ENCODE peak calls at places on chromosomes 12 and 14, in four cellular contexts. Z, A, X and N are unnamed samples.

GRCh38 chr14:68979722-68980552 is 835 bp upstream of the ACTN1 start:
- DNase-seq in Z (peak), A (no peak), X (no peak), N (peak)

GRCh38 chr12:94707892-94708291 is 57.5 kb upstream of the TMCC3 start:
- DNase-seq in Z (no peak), A (no peak), X (no peak), N (no peak)

GRCh38 chr12:116707751-116708150 is 30.1 kb downstream of the SPRING1 start:
- DNase-seq in X (no peak), Z (no peak), A (no peak), N (no peak)

GRCh38 chr14:104465482-104466390 is 113.8 kb upstream of the C14orf180 start:
- DNase-seq in A (no peak), Z (no peak), X (no peak), N (no peak)

GRCh38 chr12:65813983-65814382 is 10.3 kb upstream of the HMGA2 start:
- DNase-seq in A (no peak), Z (no peak), X (no peak), N (no peak)

GRCh38 chr14:77053046-77053841 is 24.7 kb upstream of the IRF2BPL start:
- DNase-seq in Z (peak), X (peak), A (no peak), N (peak)

GRCh38 chr12:93100610-93101009 is 171.5 kb upstream of the EEA1 start:
- DNase-seq in A (no peak), X (no peak), Z (no peak), N (no peak)

GRCh38 chr12:15227004-15227679 is 5.9 kb upstream of the RERG start:
- DNase-seq in A (no peak), X (peak), Z (no peak), N (peak)

GRCh38 chr14:73634333-73634833 is 10.4 kb upstream of the DNAL1 start:
- DNase-seq in X (no peak), Z (no peak), A (no peak), N (no peak)

GRCh38 chr12:51820721-51821422 is 27.6 kb downstream of the FIGNL2 start:
- DNase-seq in A (no peak), X (no peak), Z (no peak), N (peak)

GRCh38 chr12:83850531-83850930 is 1062.1 kb downstream of the SLC6A15 start:
- DNase-seq in X (no peak), A (no peak), Z (no peak), N (no peak)

GRCh38 chr12:58703911-58704310 is 216.4 kb downstream of the LRIG3 start:
- DNase-seq in A (no peak), X (no peak), Z (no peak), N (no peak)

GRCh38 chr12:97464241-97465011 is 1.8 kb downstream of the RMST start:
- DNase-seq in A (no peak), X (no peak), Z (no peak), N (no peak)

GRCh38 chr14:100192250-100192671 is 32.8 kb upstream of the DEGS2 start:
- DNase-seq in X (no peak), A (no peak), Z (peak), N (no peak)

GRCh38 chr14:57983235-57983634 is 117.3 kb upstream of the SLC35F4 start:
- DNase-seq in Z (no peak), A (no peak), X (no peak), N (no peak)

GRCh38 chr12:47353508-47353907 is 273.7 kb upstream of the AMIGO2 start:
- DNase-seq in A (no peak), X (no peak), Z (no peak), N (no peak)

GRCh38 chr14:51210594-51210993 is 29.5 kb upstream of the TMX1 start:
- DNase-seq in Z (no peak), A (no peak), X (no peak), N (no peak)

GRCh38 chr12:39692258-39692853 is 72.8 kb upstream of the ABCD2 start:
- DNase-seq in A (no peak), Z (no peak), X (no peak), N (no peak)

GRCh38 chr12:122963928-122964240 is 2.4 kb downstream of the ABCB9 start:
- DNase-seq in X (no peak), Z (no peak), A (no peak), N (no peak)

GRCh38 chr14:77245820-77246219 is 25.2 kb downstream of the NGB start:
- DNase-seq in Z (no peak), X (no peak), A (no peak), N (no peak)

GRCh38 chr14:104342435-104343293 is 204.3 kb downstream of the KIF26A start:
- DNase-seq in Z (no peak), A (no peak), X (no peak), N (no peak)

GRCh38 chr12:19192709-19193108 is 63.2 kb downstream of the PLEKHA5 start:
- DNase-seq in X (no peak), Z (no peak), A (no peak), N (no peak)

GRCh38 chr12:76634074-76634570 is 74.6 kb upstream of the OSBPL8 start:
- DNase-seq in A (no peak), Z (no peak), X (no peak), N (no peak)

GRCh38 chr12:79763748-79764452 is 73.1 kb upstream of the PAWR start:
- DNase-seq in A (no peak), Z (peak), X (no peak), N (no peak)

GRCh38 chr14:32408018-32408417 is 78.9 kb downstream of the AKAP6 start:
- DNase-seq in X (no peak), Z (no peak), A (no peak), N (no peak)

GRCh38 chr14:24852312-24853060 is 197.5 kb downstream of the STXBP6 start:
- DNase-seq in Z (no peak), A (no peak), X (no peak), N (peak)

GRCh38 chr12:24748326-24748725 is 200.6 kb downstream of the BCAT1 start:
- DNase-seq in Z (no peak), A (no peak), X (no peak), N (no peak)

DNA sequence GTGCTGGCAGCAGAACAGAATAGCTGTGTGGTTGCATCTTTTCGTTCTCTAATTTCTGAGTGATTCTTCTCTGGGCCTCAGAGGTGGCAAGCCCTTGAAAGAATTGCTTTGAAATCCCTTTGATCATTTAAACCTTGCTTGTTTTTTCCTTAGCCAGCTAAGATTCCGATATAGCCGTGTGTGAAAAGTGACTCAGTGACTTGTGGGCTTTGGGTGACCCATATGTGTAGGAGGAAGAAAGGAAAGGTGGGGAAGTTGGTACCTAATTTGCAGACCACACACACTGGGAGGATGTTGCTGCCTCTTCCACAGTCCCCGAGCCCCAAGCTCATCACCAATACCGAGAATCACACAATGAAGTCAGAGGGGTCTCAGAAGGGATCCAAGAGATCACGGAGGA is 18.8 kb downstream of the SLC24A4 start:
- DNase-seq in A (no peak), Z (no peak), X (no peak), N (no peak)
- TF ChIP-seq TARDBP in A (no peak), Z (no peak), X (no peak), N (no peak)

DNA sequence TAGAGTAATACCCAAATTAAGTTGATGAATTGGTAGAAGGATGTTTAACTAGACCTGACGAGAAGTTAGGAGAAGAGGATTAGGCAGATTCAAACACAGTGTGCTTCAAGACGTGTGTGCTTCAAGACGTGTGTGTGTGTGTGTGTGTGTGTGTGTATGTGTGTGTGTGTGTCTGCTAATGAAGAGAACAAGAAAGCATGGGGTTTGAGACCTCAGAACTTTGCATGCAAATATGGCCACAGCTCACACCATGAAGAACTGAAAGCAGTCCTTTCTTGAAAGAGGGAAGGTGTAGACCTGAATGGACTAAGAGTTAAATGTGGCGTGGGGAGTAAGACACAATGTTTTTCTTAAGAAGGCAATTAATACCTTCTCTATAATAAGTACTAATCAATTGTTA is 32.5 kb upstream of the SSPN start:
- DNase-seq in Z (no peak), X (no peak), A (peak), N (no peak)
- TF ChIP-seq TARDBP in Z (no peak), X (no peak), A (no peak), N (no peak)

DNA sequence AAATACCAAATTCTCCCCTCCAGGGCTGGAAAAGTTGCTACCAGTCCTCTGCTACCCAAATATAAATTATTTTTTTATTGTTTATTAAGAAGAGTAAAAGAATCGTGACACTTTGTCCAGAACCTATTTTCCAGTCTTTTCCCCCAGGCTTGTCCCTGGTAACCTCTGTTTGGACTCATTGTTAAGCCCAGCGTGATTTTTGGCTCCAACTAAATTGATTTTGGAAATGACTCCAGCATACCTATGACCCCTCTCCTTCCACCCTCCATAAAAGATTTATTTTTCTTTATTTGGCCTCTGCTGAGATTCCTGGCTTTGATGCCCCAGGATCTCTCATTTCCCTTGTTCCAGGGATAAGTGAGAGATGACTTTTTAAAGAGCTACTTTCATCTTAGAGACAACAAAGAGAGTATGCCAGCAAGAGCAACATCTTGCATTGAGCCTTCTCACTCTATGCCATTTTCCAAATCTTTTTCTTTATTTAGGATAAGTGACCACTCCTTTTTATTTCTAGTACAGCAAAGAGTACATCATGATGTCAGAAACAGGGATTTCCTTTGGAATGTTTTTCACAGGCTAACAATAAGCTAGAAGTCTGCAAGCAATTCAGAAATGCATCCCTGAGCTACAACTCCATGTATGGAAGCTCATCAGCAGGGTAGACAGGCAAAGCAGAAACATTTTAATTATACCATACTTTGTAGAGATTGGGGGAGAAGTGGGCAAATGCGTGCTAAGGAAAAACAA is 75.8 kb downstream of the DAD1 start:
- DNase-seq in Z (no peak), A (no peak), X (no peak), N (no peak)
- TF ChIP-seq TARDBP in Z (no peak), A (no peak), X (no peak), N (no peak)

GRCh38 chr12:109548258-109548657 is 25.0 kb downstream of the MMAB start:
- DNase-seq in Z (no peak), X (no peak), A (no peak), N (no peak)
- TF ChIP-seq TARDBP in Z (no peak), X (no peak), A (no peak), N (no peak)

GRCh38 chr12:53482626-53483165 is 16.6 kb downstream of the MAP3K12 start:
- DNase-seq in A (no peak), Z (peak), X (no peak), N (no peak)
- TF ChIP-seq TARDBP in A (no peak), Z (no peak), X (no peak), N (no peak)

GRCh38 chr12:113879658-113880057 is 86.5 kb downstream of the RBM19 start:
- DNase-seq in A (no peak), X (no peak), Z (no peak), N (no peak)
- TF ChIP-seq TARDBP in A (no peak), X (no peak), Z (no peak), N (no peak)

DNA sequence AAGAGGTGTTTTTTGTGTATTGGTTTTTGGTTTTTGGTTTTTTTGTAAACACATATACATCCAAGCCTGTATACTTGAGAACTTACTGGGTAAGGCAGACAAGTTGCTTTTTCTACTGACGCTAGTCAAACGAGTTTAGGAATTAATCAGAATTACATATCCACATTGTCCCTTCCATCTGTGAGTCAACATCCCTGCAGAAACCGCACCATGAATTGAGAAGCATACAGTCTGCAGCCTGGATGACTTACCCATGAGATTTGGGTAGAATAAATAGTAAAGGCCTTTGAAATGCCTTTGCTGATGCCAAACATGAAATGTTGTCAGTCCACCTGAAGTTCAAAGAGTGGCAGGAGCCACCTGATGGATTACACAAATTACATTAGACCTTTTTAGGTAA is 21.4 kb upstream of the C12orf42 start:
- DNase-seq in Z (no peak), X (no peak), A (no peak), N (no peak)
- TF ChIP-seq TARDBP in Z (no peak), X (no peak), A (no peak), N (no peak)

GRCh38 chr14:98548071-98548686 is 723.8 kb downstream of the BCL11B start:
- DNase-seq in X (no peak), Z (no peak), A (no peak), N (no peak)
- TF ChIP-seq TARDBP in X (no peak), Z (no peak), A (no peak), N (no peak)